ENCODE peak calls at places on chromosomes 6 and 20, in four cellular contexts. P is left ventricle myocardium inferior, M is mesendoderm, T is mammary epithelial cell. Q is an unnamed sample.
A peak's percentile ranks its signal among the peaks of the same experiment; 100 is the strongest.

GRCh38 chr6:7486951-7487350 is 54.5 kb upstream of the DSP start:
- DNase-seq in T (no peak), P (no peak), M (no peak), Q (no peak)

GRCh38 chr6:39328066-39328465 is 5.6 kb upstream of the KCNK16 start:
- DNase-seq in M (no peak), P (no peak), T (no peak), Q (no peak)

GRCh38 chr6:14693301-14694192 is 552.3 kb upstream of the JARID2 start:
- DNase-seq in T (no peak), P (no peak), M (peak; percentile 48), Q (no peak)

GRCh38 chr6:73451166-73452106 is 661 bp downstream of the CGAS start:
- DNase-seq in M (peak; percentile 48), T (no peak), P (peak; percentile 32), Q (peak; percentile 64)

GRCh38 chr6:37049990-37050853 is 44.8 kb downstream of the FGD2 start:
- DNase-seq in M (no peak), T (no peak), P (peak; percentile 67), Q (peak; percentile 66)

GRCh38 chr6:122754191-122754731 is 25.3 kb upstream of the FABP7 start:
- DNase-seq in T (no peak), M (no peak), P (no peak), Q (no peak)

GRCh38 chr6:166601956-166602355 is 15.5 kb upstream of the RAMACL start:
- DNase-seq in P (no peak), M (no peak), T (no peak), Q (no peak)

GRCh38 chr6:14423955-14424354 is 306.4 kb downstream of the CD83 start:
- DNase-seq in T (no peak), M (no peak), P (no peak), Q (no peak)

GRCh38 chr6:97867177-97867576 is 584.2 kb upstream of the MMS22L start:
- DNase-seq in M (no peak), P (no peak), T (no peak), Q (no peak)

GRCh38 chr6:139194740-139195139 is 59.9 kb downstream of the HECA start:
- DNase-seq in M (peak; percentile 26), T (peak; percentile 83), P (no peak), Q (no peak)

GRCh38 chr6:158816329-158816728 is 2.8 kb downstream of the EZR start:
- DNase-seq in M (peak; percentile 44), P (no peak), T (no peak), Q (no peak)

GRCh38 chr20:25023316-25023715 is 30.8 kb upstream of the APMAP start:
- DNase-seq in T (no peak), P (no peak), M (no peak), Q (no peak)

GRCh38 chr6:83824388-83824801 is 28.8 kb upstream of the RIPPLY2 start:
- DNase-seq in P (no peak), T (peak; percentile 84), M (peak; percentile 53), Q (no peak)

GRCh38 chr6:2817778-2818443 is 23.8 kb downstream of the SERPINB1 start:
- DNase-seq in T (peak; percentile 93), P (no peak), M (no peak), Q (no peak)

GRCh38 chr20:12916699-12917098 is 92.1 kb upstream of the SPTLC3 start:
- DNase-seq in P (no peak), T (peak; percentile 12), M (peak; percentile 84), Q (no peak)

GRCh38 chr6:16751251-16751946 is 9.9 kb downstream of the ATXN1 start:
- DNase-seq in M (no peak), T (peak; percentile 69), P (no peak), Q (no peak)

GRCh38 chr6:127148511-127148910 is 30.0 kb downstream of the RSPO3 start:
- DNase-seq in P (no peak), M (no peak), T (no peak), Q (no peak)

GRCh38 chr6:122792796-122793195 is 3.7 kb downstream of the SMPDL3A start:
- DNase-seq in P (no peak), T (no peak), M (no peak), Q (no peak)

GRCh38 chr6:123770247-123770949 is 33.3 kb upstream of the NKAIN2 start:
- DNase-seq in T (no peak), M (peak; percentile 40), P (no peak), Q (no peak)

GRCh38 chr6:43496370-43497128 is 13.6 kb downstream of the LRRC73 start:
- DNase-seq in M (peak; percentile 91), P (no peak), T (peak; percentile 94), Q (no peak)

GRCh38 chr6:158645064-158646022 is 800 bp upstream of the DYNLT1 start:
- DNase-seq in T (peak; percentile 17), M (no peak), P (no peak), Q (no peak)

GRCh38 chr6:151916680-151917164 is 109.2 kb downstream of the ESR1 start:
- DNase-seq in M (no peak), T (peak; percentile 99), P (no peak), Q (no peak)

GRCh38 chr6:137259349-137259748 is 40.2 kb upstream of the IFNGR1 start:
- DNase-seq in T (peak; percentile 58), M (no peak), P (no peak), Q (no peak)

GRCh38 chr6:78799682-78800081 is 67.7 kb upstream of the IRAK1BP1 start:
- DNase-seq in T (no peak), M (no peak), P (no peak), Q (no peak)

GRCh38 chr20:45392733-45393132 is 14.6 kb upstream of the TP53TG5 start:
- DNase-seq in M (peak; percentile 37), P (no peak), T (no peak), Q (no peak)

GRCh38 chr20:17971571-17972013 is 2.8 kb downstream of the MGME1 start:
- DNase-seq in T (peak; percentile 40), M (peak; percentile 84), P (no peak), Q (no peak)

GRCh38 chr6:6332240-6332639 is 11.8 kb upstream of the F13A1 start:
- DNase-seq in P (no peak), T (no peak), M (no peak), Q (no peak)
- H3K4me3 ChIP-seq in P (no peak overlapping the region), T (no peak overlapping the region), M (no peak overlapping the region), Q (no peak overlapping the region)

DNA sequence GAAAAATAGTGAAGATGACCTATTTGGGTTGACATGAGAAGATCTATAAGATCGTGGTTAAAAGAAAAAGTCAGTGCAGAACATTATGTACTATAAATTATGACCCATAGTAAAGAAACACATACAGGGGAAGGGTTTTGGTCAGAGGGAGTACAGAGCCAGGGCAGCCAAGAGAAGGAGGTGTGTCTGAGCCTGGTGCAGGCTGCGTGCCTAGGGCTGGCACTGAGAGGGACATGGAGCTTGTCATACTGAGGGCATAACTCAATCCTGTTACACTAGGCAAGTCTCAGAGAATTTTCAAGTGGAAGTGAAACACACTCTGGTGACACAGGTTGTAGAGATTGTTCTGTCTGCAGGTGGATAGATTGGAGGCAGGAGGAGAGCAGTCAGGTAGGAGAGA is 18.4 kb upstream of the RNF39 start:
- DNase-seq in P (no peak), T (no peak), M (no peak), Q (no peak)
- H3K27me3 ChIP-seq in P (peaks cover 96% of the 10 kb centered on the region), T (no peaks in the 10 kb centered on the region), M (peaks cover 6% of the 10 kb centered on the region), Q (peaks cover 44% of the 10 kb centered on the region)

GRCh38 chr6:143929975-143930374 is 65.7 kb downstream of the ZC2HC1B start:
- DNase-seq in T (no peak), M (no peak), P (no peak), Q (no peak)
- H3K27ac ChIP-seq in T (no peak overlapping the region), M (no peak overlapping the region), P (no peak overlapping the region), Q (no peak overlapping the region)

GRCh38 chr6:159979136-159979874 is 10.4 kb downstream of the IGF2R start:
- DNase-seq in M (peak; percentile 83), P (no peak), T (peak; percentile 57), Q (peak; percentile 72)
- H3K4me3 ChIP-seq in M (no peak overlapping the region), P (peak overlapping the region; percentile 8), T (no peak overlapping the region), Q (no peak overlapping the region)